ENCODE peak calls at places on chromosomes 12 and 14, in five cellular contexts. X is astrocyte, A is fibroblast of villous mesenchyme, N is breast epithelium, E is thyroid gland. P is an unnamed sample.

GRCh38 chr12:57479376-57480115 is at the start of gene ARHGAP9:
- DNase-seq in A (no peak), N (no peak), X (no peak), E (no peak), P (no peak)

GRCh38 chr14:72893636-72894322 is at the start of gene DPF3:
- DNase-seq in E (peak), X (peak), N (peak), A (peak), P (peak)

GRCh38 chr12:28296287-28296686 is 106.0 kb downstream of the CCDC91 start:
- DNase-seq in X (no peak), N (no peak), A (no peak), E (no peak), P (no peak)

GRCh38 chr12:3097186-3097804 is 20.1 kb downstream of the TSPAN9 start:
- DNase-seq in E (peak), A (peak), N (no peak), X (peak), P (peak)

GRCh38 chr12:52808573-52809160 is 5.2 kb downstream of the KRT4 start:
- DNase-seq in A (no peak), X (no peak), N (no peak), E (no peak), P (no peak)

GRCh38 chr12:51533799-51534198 is 57.2 kb upstream of the SCN8A start:
- DNase-seq in N (no peak), X (no peak), A (peak), E (no peak), P (peak)

GRCh38 chr14:100062602-100063001 is 2.6 kb upstream of the EVL start:
- DNase-seq in X (no peak), N (no peak), E (no peak), A (no peak), P (no peak)

GRCh38 chr12:26874501-26875296 is 41.7 kb upstream of the ITPR2 start:
- DNase-seq in E (no peak), A (peak), X (no peak), N (no peak), P (no peak)

GRCh38 chr12:107451246-107451645 is 234.4 kb upstream of the PWP1 start:
- DNase-seq in E (no peak), X (no peak), A (no peak), N (no peak), P (no peak)

GRCh38 chr12:71591601-71592000 is 72.0 kb downstream of the ZFC3H1 start:
- DNase-seq in E (no peak), A (no peak), N (no peak), X (no peak), P (no peak)

GRCh38 chr14:78697341-78697740 is 527.2 kb downstream of the NRXN3 start:
- DNase-seq in N (no peak), X (peak), A (peak), E (no peak), P (peak)

GRCh38 chr12:49703647-49704137 is 3.5 kb downstream of the FMNL3 start:
- DNase-seq in A (peak), E (no peak), N (no peak), X (peak), P (peak)

GRCh38 chr14:103028161-103028767 is 29.1 kb downstream of the CDC42BPB start:
- DNase-seq in N (no peak), E (no peak), X (no peak), A (no peak), P (no peak)

GRCh38 chr14:101739446-101740141 is 21.9 kb upstream of the PPP2R5C start:
- DNase-seq in N (no peak), X (no peak), E (no peak), A (no peak), P (no peak)

GRCh38 chr14:72722201-72722785 is 171.6 kb downstream of the DPF3 start:
- DNase-seq in N (no peak), A (no peak), E (no peak), X (no peak), P (no peak)

GRCh38 chr12:119178544-119179334 is at the start of gene HSPB8:
- DNase-seq in N (peak), X (peak), A (peak), E (peak), P (peak)

GRCh38 chr12:114982760-114983159 is 298.8 kb upstream of the TBX3 start:
- DNase-seq in X (no peak), N (no peak), E (no peak), A (no peak), P (peak)

GRCh38 chr14:54450535-54450934 is 9.4 kb upstream of the CNIH1 start:
- DNase-seq in N (no peak), X (peak), E (no peak), A (peak), P (peak)

GRCh38 chr14:64112859-64113258 is 181.3 kb downstream of the ESR2 start:
- DNase-seq in X (no peak), A (no peak), N (peak), E (peak), P (no peak)

GRCh38 chr12:47534695-47535094 is 171.1 kb downstream of the RPAP3 start:
- DNase-seq in N (no peak), X (peak), A (peak), E (no peak), P (peak)

GRCh38 chr12:102962532-102962931 is 5.1 kb downstream of the ASCL1 start:
- DNase-seq in E (no peak), A (no peak), X (no peak), N (no peak), P (no peak)

GRCh38 chr12:52204095-52204930 is 12.5 kb upstream of the KRT80 start:
- DNase-seq in N (no peak), X (peak), A (peak), E (no peak), P (no peak)

GRCh38 chr12:116675339-116676107 is 62.3 kb downstream of the SPRING1 start:
- DNase-seq in X (no peak), E (no peak), A (no peak), N (no peak), P (no peak)

DNA sequence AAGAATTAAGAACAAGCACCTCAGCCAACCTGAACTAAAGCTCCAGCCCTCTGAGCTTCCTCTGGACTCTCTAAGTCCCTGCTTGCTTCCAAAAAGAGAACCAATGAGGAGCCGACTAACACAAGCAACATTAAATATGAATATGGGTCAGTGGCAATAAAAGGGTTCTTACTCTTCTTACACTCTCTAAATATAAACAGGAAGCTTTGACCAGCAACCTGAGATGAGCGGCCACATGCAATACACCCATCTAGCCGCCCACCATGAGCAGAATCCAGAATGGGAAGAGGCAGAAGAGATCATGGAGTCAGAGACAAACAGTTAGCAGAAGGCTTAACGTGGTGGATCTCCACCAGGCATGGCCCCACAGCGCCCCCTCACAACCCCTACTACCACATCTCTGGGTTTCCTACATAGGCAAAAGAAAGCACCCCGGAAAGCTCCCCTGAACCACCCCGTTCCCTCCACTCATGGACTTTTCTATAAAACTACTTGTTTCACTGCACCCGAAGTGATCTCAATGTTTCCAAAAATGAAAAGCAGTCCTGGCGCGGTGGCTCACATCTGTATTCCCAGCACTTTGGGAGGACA is 59.4 kb downstream of the TTC7B start:
- DNase-seq in E (no peak), A (no peak), N (no peak), X (no peak), P (no peak)
- TF ChIP-seq CTCF in E (no peak), A (peak), N (no peak), X (peak), P (peak)

DNA sequence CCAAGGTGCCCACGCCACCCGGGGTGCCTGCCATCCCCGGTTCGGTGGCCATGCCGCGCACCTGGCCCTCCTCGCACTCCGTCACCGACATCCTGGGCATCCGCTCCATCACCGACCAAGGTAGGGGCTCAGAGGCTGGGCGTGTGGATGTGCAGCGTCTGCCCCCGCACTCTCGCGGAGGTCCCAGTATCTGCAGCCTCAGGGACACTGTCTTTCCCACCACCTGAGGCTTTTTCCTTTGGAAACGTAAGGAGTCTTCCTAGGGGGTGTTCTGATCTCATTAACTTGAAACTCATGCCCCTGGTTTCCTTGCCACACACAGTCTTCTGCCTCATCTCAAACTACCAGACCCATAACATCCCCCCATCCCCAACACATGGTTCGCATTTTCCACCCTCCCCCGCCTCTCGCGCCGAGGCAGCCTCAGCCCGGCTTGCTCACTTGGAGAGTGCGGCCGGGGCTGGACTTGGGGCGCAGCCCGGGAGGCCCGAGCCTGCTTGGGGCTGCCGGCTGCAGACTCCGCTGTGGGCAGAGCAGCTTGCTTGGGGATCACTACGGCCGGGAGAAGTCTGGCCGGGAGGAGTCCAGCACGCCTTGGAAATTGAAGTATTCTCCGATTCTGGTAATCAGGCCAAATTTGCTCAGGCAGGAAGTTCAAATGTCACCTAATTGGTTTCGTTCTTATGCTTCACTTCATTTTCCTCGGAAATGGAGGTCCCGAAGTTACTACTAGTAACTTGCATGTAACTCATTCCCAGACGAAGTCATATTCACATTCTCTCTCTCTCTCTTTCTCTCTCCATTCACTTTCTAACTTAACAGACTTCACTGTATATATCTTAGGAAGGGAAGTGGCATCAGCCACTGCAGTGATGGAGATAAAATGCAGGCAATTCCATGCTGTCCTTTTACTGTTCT is 2.0 kb downstream of the PAX9 start:
- DNase-seq in N (no peak), A (no peak), X (no peak), E (peak), P (no peak)
- H3K4me3 ChIP-seq in N (peak), A (no peak), X (peak), E (no peak), P (no peak)

DNA sequence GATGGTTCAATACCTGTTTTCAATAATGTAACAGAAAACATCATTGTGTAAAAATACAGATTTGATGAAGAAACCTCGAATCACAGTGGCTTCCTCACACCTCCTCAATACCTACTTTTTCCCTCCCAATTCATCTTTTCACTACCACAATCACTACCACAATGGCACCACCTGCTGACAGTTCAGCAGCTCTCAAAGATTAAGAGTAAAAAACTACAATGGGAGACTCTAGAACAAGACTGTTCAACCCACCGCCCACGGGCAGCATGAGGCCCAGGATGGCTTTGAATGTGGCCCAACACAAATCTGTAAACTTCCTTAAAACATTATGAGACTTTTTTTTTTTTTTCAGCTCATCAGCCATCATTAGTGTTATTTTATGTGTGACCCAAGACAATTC is 15.2 kb downstream of the MED6 start:
- DNase-seq in N (no peak), E (no peak), X (no peak), A (peak), P (peak)
- TF ChIP-seq CTCF in N (no peak), E (no peak), X (no peak), A (peak), P (no peak)

GRCh38 chr12:9868951-9869306 is 225 bp downstream of the CLEC2B start:
- DNase-seq in E (no peak), X (no peak), A (no peak), N (no peak), P (no peak)

GRCh38 chr12:9867531-9867930 is 1.6 kb downstream of the CLEC2B start:
- DNase-seq in A (peak), X (no peak), N (no peak), E (no peak), P (no peak)

GRCh38 chr12:9868271-9868815 is 811 bp downstream of the CLEC2B start:
- DNase-seq in X (no peak), A (peak), N (no peak), E (no peak), P (no peak)

GRCh38 chr12:9864913-9865675 is 4.1 kb downstream of the CLEC2B start:
- DNase-seq in E (no peak), A (peak), N (no peak), X (no peak), P (no peak)

GRCh38 chr12:9866786-9867379 is 2.3 kb downstream of the CLEC2B start:
- DNase-seq in E (no peak), X (no peak), A (no peak), N (no peak), P (no peak)
- H3K4me3 ChIP-seq in E (no peak), X (no peak), A (peak), N (peak), P (no peak)

GRCh38 chr12:46380881-46381280 is 8.3 kb upstream of the SLC38A2 start:
- DNase-seq in A (no peak), E (no peak), X (no peak), N (no peak), P (no peak)

GRCh38 chr12:46383654-46384450 is 11.3 kb upstream of the SLC38A2 start:
- DNase-seq in A (peak), X (peak), E (peak), N (peak), P (peak)

GRCh38 chr12:46382425-46382973 is 9.9 kb upstream of the SLC38A2 start:
- DNase-seq in X (no peak), A (peak), N (no peak), E (no peak), P (peak)

GRCh38 chr12:46384451-46385301 is 12.1 kb upstream of the SLC38A2 start:
- DNase-seq in N (no peak), E (no peak), X (no peak), A (peak), P (peak)

GRCh38 chr12:46382974-46383653 is 10.5 kb upstream of the SLC38A2 start:
- DNase-seq in N (peak), A (peak), E (peak), X (peak), P (peak)
- TF ChIP-seq CTCF in N (no peak), A (no peak), E (peak), X (no peak), P (no peak)

GRCh38 chr14:89845346-89845745 is 109.2 kb downstream of the EFCAB11 start:
- DNase-seq in E (no peak), A (peak), X (peak), N (no peak), P (peak)

GRCh38 chr14:89844508-89844907 is 110.0 kb downstream of the EFCAB11 start:
- DNase-seq in E (no peak), A (no peak), N (no peak), X (no peak), P (no peak)

GRCh38 chr14:89848165-89848564 is 106.4 kb downstream of the EFCAB11 start:
- DNase-seq in N (no peak), X (no peak), E (no peak), A (no peak), P (peak)

GRCh38 chr14:89841855-89842254 is 112.7 kb downstream of the EFCAB11 start:
- DNase-seq in E (no peak), N (no peak), X (no peak), A (no peak), P (no peak)

GRCh38 chr14:89842852-89843251 is 111.7 kb downstream of the EFCAB11 start:
- DNase-seq in E (no peak), X (no peak), N (no peak), A (no peak), P (no peak)
- H3K4me3 ChIP-seq in E (no peak), X (no peak), N (no peak), A (no peak), P (no peak)

GRCh38 chr12:21659383-21659782 is 1.7 kb upstream of the LDHB start:
- DNase-seq in A (no peak), X (no peak), E (no peak), N (no peak), P (no peak)

GRCh38 chr12:21656931-21657335 is 709 bp downstream of the LDHB start:
- DNase-seq in X (peak), E (peak), N (no peak), A (peak), P (peak)

GRCh38 chr12:21662122-21662792 is 4.6 kb upstream of the LDHB start:
- DNase-seq in X (no peak), N (no peak), E (no peak), A (no peak), P (no peak)

GRCh38 chr12:21655594-21655993 is 2.0 kb downstream of the LDHB start:
- DNase-seq in E (no peak), N (no peak), A (no peak), X (no peak), P (no peak)

GRCh38 chr12:21657336-21658077 is at the start of gene LDHB:
- DNase-seq in A (peak), E (peak), X (peak), N (peak), P (peak)
- TF ChIP-seq CTCF in A (no peak), E (no peak), X (no peak), N (no peak), P (no peak)

DNA sequence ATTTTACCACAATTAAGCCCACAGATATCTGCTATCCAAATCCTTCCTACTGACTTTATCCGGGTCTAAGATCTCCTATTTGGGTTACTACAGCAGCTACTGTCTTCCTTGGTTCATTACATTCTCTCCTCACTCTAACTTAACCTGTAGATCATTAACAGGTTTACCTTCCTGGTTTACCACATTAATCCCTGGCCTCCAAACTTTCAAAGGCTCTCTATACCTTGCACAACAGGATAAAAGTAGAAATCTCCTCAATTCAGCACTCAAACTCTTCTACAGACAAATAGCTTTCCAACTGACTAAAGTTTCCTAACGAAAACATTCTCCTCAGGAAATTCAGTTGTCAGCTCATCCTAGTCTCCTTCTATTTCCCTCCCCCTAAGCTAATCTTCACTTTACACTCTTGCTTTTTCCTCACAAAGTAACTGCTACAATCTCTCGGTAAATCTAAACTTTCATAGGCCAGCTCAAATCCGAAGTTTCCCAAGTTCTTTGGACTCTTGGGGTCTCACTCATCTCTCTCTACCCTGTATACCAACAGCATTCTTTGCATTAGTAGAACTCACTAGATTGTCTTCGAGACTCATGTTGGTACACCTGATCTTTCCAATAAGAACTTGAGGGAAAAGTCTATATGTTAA is 2.7 kb downstream of the BTBD7 start:
- DNase-seq in E (no peak), N (no peak), X (no peak), A (no peak), P (no peak)
- H3K4me3 ChIP-seq in E (no peak), N (no peak), X (no peak), A (no peak), P (no peak)

GRCh38 chr12:65673291-65673690 is 151.0 kb upstream of the HMGA2 start:
- DNase-seq in E (no peak), N (no peak), X (no peak), A (no peak), P (peak)

GRCh38 chr12:65675141-65675621 is 149.1 kb upstream of the HMGA2 start:
- DNase-seq in X (peak), E (no peak), N (no peak), A (peak), P (peak)

GRCh38 chr12:65672441-65672840 is 151.8 kb upstream of the HMGA2 start:
- DNase-seq in N (no peak), E (no peak), A (no peak), X (no peak), P (no peak)

GRCh38 chr12:65670775-65671174 is 153.5 kb upstream of the HMGA2 start:
- DNase-seq in E (no peak), N (no peak), A (no peak), X (peak), P (peak)

DNA sequence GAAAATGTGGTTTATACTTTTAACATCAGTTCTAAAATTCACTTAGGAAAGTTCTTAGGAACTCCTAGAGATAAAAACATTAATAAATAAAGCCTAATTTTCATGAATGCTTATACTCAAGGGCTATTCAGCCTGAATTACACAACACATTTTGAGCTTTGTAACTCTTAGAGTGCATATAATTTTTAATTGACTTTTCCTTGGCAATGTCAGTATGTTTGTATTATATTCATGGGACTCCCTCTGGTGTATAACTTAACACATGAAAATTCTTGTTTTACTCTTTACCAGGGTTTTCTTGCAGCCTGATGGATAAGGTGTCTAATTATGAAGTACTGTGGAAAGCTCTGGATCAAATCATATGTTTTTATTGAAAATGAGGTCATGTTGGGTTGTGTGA is 150.6 kb upstream of the HMGA2 start:
- DNase-seq in X (peak), A (peak), N (no peak), E (no peak), P (peak)
- TF ChIP-seq CTCF in X (no peak), A (peak), N (no peak), E (peak), P (no peak)

GRCh38 chr14:22469541-22470303 is 119.3 kb downstream of the DAD1 start:
- DNase-seq in X (no peak), E (no peak), A (no peak), N (no peak), P (no peak)
- H3K4me3 ChIP-seq in X (no peak), E (no peak), A (no peak), N (no peak), P (no peak)

P was measured in cardiac fibroblast.